ENCODE peak calls at places on chromosome 11, in eight cellular contexts. O is activated T-cell treated with anti-CD3 and anti-CD28 coated beads, Interleukin-2, amount 50 U/mL, for 72 hours; Q is spleen; P is fibroblast of the conjunctiva; X is lower leg skin; C is occipital lobe; H is MM.1S; B is stimulated activated naive CD8-positive, alpha-beta T cell treated with anti-CD3 and anti-CD28 coated beads, Interleukin-15, amount 100 ng/mL, for 72 hours. V is an unnamed sample.

GRCh38 chr11:111637885-111638284 is 35.6 kb downstream of the SIK2 start:
- DNase-seq in Q (no peak), X (no peak), P (no peak), B (no peak), H (no peak), O (no peak), C (no peak), V (peak)

GRCh38 chr11:73402834-73403185 is 26.6 kb downstream of the RELT start:
- DNase-seq in X (no peak), P (no peak), Q (no peak), C (no peak), H (peak), B (no peak), O (no peak), V (peak)

GRCh38 chr11:68036141-68036716 is 2.6 kb upstream of the TCIRG1 start:
- DNase-seq in P (no peak), H (no peak), B (no peak), X (no peak), Q (peak), C (no peak), O (no peak), V (no peak)

GRCh38 chr11:73528877-73529530 is 68.9 kb downstream of the FAM168A start:
- DNase-seq in C (no peak), H (no peak), O (no peak), P (no peak), Q (no peak), B (no peak), X (no peak), V (no peak)

GRCh38 chr11:66881927-66882452 is 25.1 kb downstream of the LRFN4 start:
- DNase-seq in C (no peak), Q (no peak), O (no peak), B (no peak), H (no peak), P (no peak), X (no peak), V (no peak)

GRCh38 chr11:99424313-99425084 is 403.8 kb downstream of the CNTN5 start:
- DNase-seq in Q (no peak), C (no peak), P (no peak), H (no peak), O (no peak), B (no peak), X (no peak), V (no peak)

GRCh38 chr11:112834277-112834755 is 126.9 kb upstream of the NCAM1 start:
- DNase-seq in X (no peak), O (no peak), B (no peak), Q (no peak), C (peak), P (no peak), H (no peak), V (no peak)

GRCh38 chr11:69257134-69257533 is 36.8 kb upstream of the MYEOV start:
- DNase-seq in B (no peak), O (no peak), C (no peak), Q (peak), H (no peak), P (no peak), X (no peak), V (no peak)

GRCh38 chr11:35969089-35970046 is 25.5 kb downstream of the LDLRAD3 start:
- DNase-seq in Q (no peak), C (no peak), O (no peak), P (no peak), X (no peak), B (no peak), H (no peak), V (peak)

GRCh38 chr11:44623716-44624491 is 58.4 kb downstream of the CD82 start:
- DNase-seq in P (no peak), O (no peak), X (peak), H (no peak), C (no peak), B (peak), Q (peak), V (no peak)

GRCh38 chr11:81963018-81963417 is 770.6 kb downstream of the FAM181B start:
- DNase-seq in H (peak), X (no peak), B (no peak), Q (no peak), P (no peak), C (no peak), O (no peak), V (no peak)

GRCh38 chr11:132258865-132259264 is 888.5 kb downstream of the NTM start:
- DNase-seq in B (no peak), X (no peak), P (no peak), H (no peak), O (no peak), Q (no peak), C (no peak), V (no peak)

GRCh38 chr11:47018637-47019036 is 82.1 kb downstream of the CSTPP1 start:
- DNase-seq in C (no peak), B (no peak), O (no peak), X (no peak), Q (no peak), P (no peak), H (no peak), V (no peak)

GRCh38 chr11:1388763-1389102 is 1.0 kb upstream of the BRSK2 start:
- DNase-seq in P (no peak), Q (no peak), X (no peak), O (no peak), C (no peak), H (no peak), B (no peak), V (no peak)

GRCh38 chr11:35305670-35306382 is 113.5 kb downstream of the SLC1A2 start:
- DNase-seq in O (peak), C (no peak), X (no peak), H (peak), B (no peak), Q (no peak), P (no peak), V (peak)

V was measured in GM12865.